ENCODE peak calls at places on chromosome 14, in seven cellular contexts. One of them, this sample, is unnamed.

GRCh38 chr14:100289916-100290606 is 16.2 kb downstream of the SLC25A29 start:
- DNase-seq in IMR-90: no peak
- DNase-seq in A549: no peak
- DNase-seq in effector memory CD4-positive, alpha-beta T cell: no peak
- DNase-seq in Panc1: no peak
- DNase-seq in epithelial cell of esophagus: no peak
- DNase-seq in fibroblast of lung: no peak
- DNase-seq in this sample: no peak

GRCh38 chr14:89422181-89422951 is 5.3 kb upstream of the FOXN3 start:
- DNase-seq in IMR-90: peak; percentile 33
- DNase-seq in A549: no peak
- DNase-seq in effector memory CD4-positive, alpha-beta T cell: no peak
- DNase-seq in Panc1: no peak
- DNase-seq in epithelial cell of esophagus: peak; percentile 62
- DNase-seq in fibroblast of lung: peak; percentile 66
- DNase-seq in this sample: peak; percentile 46

GRCh38 chr14:104282332-104283196 is 144.2 kb downstream of the KIF26A start:
- DNase-seq in IMR-90: no peak
- DNase-seq in A549: no peak
- DNase-seq in effector memory CD4-positive, alpha-beta T cell: no peak
- DNase-seq in Panc1: no peak
- DNase-seq in epithelial cell of esophagus: no peak
- DNase-seq in fibroblast of lung: no peak
- DNase-seq in this sample: no peak

GRCh38 chr14:36271939-36272907 is 48.2 kb downstream of the MBIP start:
- DNase-seq in IMR-90: peak; percentile 5
- DNase-seq in A549: no peak
- DNase-seq in effector memory CD4-positive, alpha-beta T cell: no peak
- DNase-seq in Panc1: no peak
- DNase-seq in epithelial cell of esophagus: peak; percentile 66
- DNase-seq in fibroblast of lung: peak; percentile 32
- DNase-seq in this sample: peak; percentile 62

GRCh38 chr14:88463318-88463717 is 77.9 kb downstream of the SPATA7 start:
- DNase-seq in IMR-90: no peak
- DNase-seq in A549: peak; percentile 38
- DNase-seq in effector memory CD4-positive, alpha-beta T cell: no peak
- DNase-seq in Panc1: no peak
- DNase-seq in epithelial cell of esophagus: peak; percentile 21
- DNase-seq in fibroblast of lung: no peak
- DNase-seq in this sample: peak; percentile 22

GRCh38 chr14:92573761-92574498 is 60.3 kb downstream of the RIN3 start:
- DNase-seq in IMR-90: no peak
- DNase-seq in A549: no peak
- DNase-seq in effector memory CD4-positive, alpha-beta T cell: no peak
- DNase-seq in Panc1: no peak
- DNase-seq in epithelial cell of esophagus: peak; percentile 42
- DNase-seq in fibroblast of lung: no peak
- DNase-seq in this sample: no peak

GRCh38 chr14:96624661-96625435 is 122.7 kb downstream of the PAPOLA start:
- DNase-seq in IMR-90: no peak
- DNase-seq in A549: no peak
- DNase-seq in effector memory CD4-positive, alpha-beta T cell: no peak
- DNase-seq in Panc1: no peak
- DNase-seq in epithelial cell of esophagus: no peak
- DNase-seq in fibroblast of lung: no peak
- DNase-seq in this sample: no peak

GRCh38 chr14:103064978-103065377 is 7.6 kb upstream of the CDC42BPB start:
- DNase-seq in IMR-90: no peak
- DNase-seq in A549: no peak
- DNase-seq in effector memory CD4-positive, alpha-beta T cell: no peak
- DNase-seq in Panc1: no peak
- DNase-seq in epithelial cell of esophagus: peak; percentile 21
- DNase-seq in fibroblast of lung: no peak
- DNase-seq in this sample: no peak

GRCh38 chr14:81033841-81034240 is 78.4 kb downstream of the TSHR start:
- DNase-seq in IMR-90: no peak
- DNase-seq in A549: no peak
- DNase-seq in effector memory CD4-positive, alpha-beta T cell: no peak
- DNase-seq in Panc1: no peak
- DNase-seq in epithelial cell of esophagus: no peak
- DNase-seq in fibroblast of lung: no peak
- DNase-seq in this sample: no peak

GRCh38 chr14:93965968-93966474 is 10.3 kb downstream of the ASB2 start:
- DNase-seq in IMR-90: no peak
- DNase-seq in A549: no peak
- DNase-seq in effector memory CD4-positive, alpha-beta T cell: no peak
- DNase-seq in Panc1: no peak
- DNase-seq in epithelial cell of esophagus: no peak
- DNase-seq in fibroblast of lung: no peak
- DNase-seq in this sample: no peak

GRCh38 chr14:68160269-68160668 is 340.7 kb downstream of the RAD51B start:
- DNase-seq in IMR-90: no peak
- DNase-seq in A549: no peak
- DNase-seq in effector memory CD4-positive, alpha-beta T cell: no peak
- DNase-seq in Panc1: no peak
- DNase-seq in epithelial cell of esophagus: peak; percentile 54
- DNase-seq in fibroblast of lung: no peak
- DNase-seq in this sample: no peak

GRCh38 chr14:24880689-24881088 is 169.3 kb downstream of the STXBP6 start:
- DNase-seq in IMR-90: peak; percentile 20
- DNase-seq in A549: no peak
- DNase-seq in effector memory CD4-positive, alpha-beta T cell: no peak
- DNase-seq in Panc1: no peak
- DNase-seq in epithelial cell of esophagus: no peak
- DNase-seq in fibroblast of lung: peak; percentile 20
- DNase-seq in this sample: no peak

GRCh38 chr14:71931492-71932228 is 569 bp upstream of the RGS6 start:
- DNase-seq in IMR-90: no peak
- DNase-seq in A549: no peak
- DNase-seq in effector memory CD4-positive, alpha-beta T cell: no peak
- DNase-seq in Panc1: no peak
- DNase-seq in epithelial cell of esophagus: no peak
- DNase-seq in fibroblast of lung: no peak
- DNase-seq in this sample: peak; percentile 2

GRCh38 chr14:94173471-94173884 is 644 bp upstream of the PPP4R4 start:
- DNase-seq in IMR-90: no peak
- DNase-seq in A549: no peak
- DNase-seq in effector memory CD4-positive, alpha-beta T cell: peak; percentile 8
- DNase-seq in Panc1: no peak
- DNase-seq in epithelial cell of esophagus: no peak
- DNase-seq in fibroblast of lung: no peak
- DNase-seq in this sample: no peak

GRCh38 chr14:60179296-60179924 is 14.2 kb upstream of the DHRS7 start:
- DNase-seq in IMR-90: peak; percentile 48
- DNase-seq in A549: peak; percentile 21
- DNase-seq in effector memory CD4-positive, alpha-beta T cell: no peak
- DNase-seq in Panc1: no peak
- DNase-seq in epithelial cell of esophagus: peak; percentile 94
- DNase-seq in fibroblast of lung: peak; percentile 35
- DNase-seq in this sample: peak; percentile 99

GRCh38 chr14:104343294-104343625 is 204.9 kb downstream of the KIF26A start:
- DNase-seq in IMR-90: no peak
- DNase-seq in A549: no peak
- DNase-seq in effector memory CD4-positive, alpha-beta T cell: no peak
- DNase-seq in Panc1: no peak
- DNase-seq in epithelial cell of esophagus: no peak
- DNase-seq in fibroblast of lung: no peak
- DNase-seq in this sample: no peak

DNA sequence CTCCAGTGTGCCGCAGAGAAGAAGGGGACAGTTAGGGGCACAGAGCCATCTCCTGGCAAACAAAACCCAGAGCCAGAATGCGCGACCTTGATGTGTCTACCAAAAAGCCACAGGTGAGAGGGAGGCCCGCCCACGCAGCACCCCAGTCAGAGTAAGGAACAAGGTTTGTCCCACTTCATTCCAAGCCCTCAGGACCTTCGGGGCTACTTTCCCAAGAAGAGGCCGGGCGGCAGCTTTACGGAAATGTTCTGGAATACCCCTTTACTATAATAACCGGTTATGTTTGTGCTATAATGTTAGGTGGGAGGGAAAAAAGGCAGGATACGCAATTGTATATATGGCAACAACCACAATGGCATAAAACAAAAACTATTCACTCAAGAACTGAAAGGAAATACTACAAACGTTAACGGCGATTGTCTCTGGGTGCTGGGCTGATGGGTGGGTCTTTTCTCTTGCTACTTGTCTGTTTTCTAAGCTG is 12.3 kb downstream of the CCDC88C start:
- DNase-seq in IMR-90: no peak
- DNase-seq in A549: no peak
- DNase-seq in effector memory CD4-positive, alpha-beta T cell: peak; percentile 48
- DNase-seq in Panc1: no peak
- DNase-seq in epithelial cell of esophagus: no peak
- DNase-seq in fibroblast of lung: no peak
- DNase-seq in this sample: no peak
- H3K4me3 ChIP-seq in IMR-90: no peak overlapping the region
- H3K4me3 ChIP-seq in A549: no peak overlapping the region
- H3K4me3 ChIP-seq in effector memory CD4-positive, alpha-beta T cell: peak overlapping the region; percentile 24
- H3K4me3 ChIP-seq in Panc1: no peak overlapping the region
- H3K4me3 ChIP-seq in epithelial cell of esophagus: no peak overlapping the region
- H3K4me3 ChIP-seq in fibroblast of lung: no peak overlapping the region
- H3K4me3 ChIP-seq in this sample: no peak overlapping the region

DNA sequence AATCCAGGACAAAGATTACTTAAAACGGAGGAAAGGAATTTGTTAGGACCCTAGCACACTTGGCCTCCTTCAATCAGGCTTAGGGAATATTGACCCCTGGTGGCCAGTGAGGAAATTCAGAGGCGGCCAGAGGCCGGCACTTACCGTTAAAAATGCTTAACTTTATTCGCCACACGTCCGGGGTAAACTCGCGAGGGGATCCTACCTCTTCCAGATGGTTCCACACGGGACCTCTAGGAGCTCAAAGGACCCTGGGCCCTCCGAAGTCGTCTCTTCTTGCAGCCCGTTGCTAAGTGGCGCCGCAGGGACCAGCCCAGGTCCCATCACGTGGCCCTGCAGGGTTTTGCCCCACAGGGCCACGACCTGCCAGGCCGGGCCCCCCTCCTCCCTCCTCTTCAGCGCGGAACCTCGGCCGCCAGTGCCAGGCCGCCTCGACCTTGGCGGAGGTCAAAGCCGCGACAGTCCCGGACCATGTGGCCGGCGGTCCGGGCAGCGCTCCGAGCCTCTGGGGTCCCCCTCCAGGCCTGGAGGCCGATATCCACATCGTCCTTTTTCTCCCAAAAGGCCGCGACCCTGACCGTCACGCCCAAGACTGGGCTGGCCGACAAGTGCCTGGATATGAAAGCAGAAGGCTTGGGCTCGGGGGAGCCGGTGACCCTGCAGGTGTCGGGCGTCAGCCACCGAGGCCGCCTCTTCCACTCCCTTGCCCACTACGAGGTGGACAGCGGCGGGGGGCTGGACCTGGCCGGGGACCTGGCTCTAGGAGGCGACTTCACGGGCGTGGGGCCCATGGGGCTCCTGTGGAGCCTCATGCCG is 11.1 kb upstream of the DNAL1 start:
- DNase-seq in IMR-90: peak; percentile 69
- DNase-seq in A549: peak; percentile 77
- DNase-seq in effector memory CD4-positive, alpha-beta T cell: peak; percentile 29
- DNase-seq in Panc1: peak; percentile 53
- DNase-seq in epithelial cell of esophagus: peak; percentile 65
- DNase-seq in fibroblast of lung: peak; percentile 81
- DNase-seq in this sample: peak; percentile 50
- H3K4me3 ChIP-seq in IMR-90: peak overlapping the region; percentile 30
- H3K4me3 ChIP-seq in A549: peak overlapping the region; percentile 37
- H3K4me3 ChIP-seq in effector memory CD4-positive, alpha-beta T cell: peak overlapping the region; percentile 55
- H3K4me3 ChIP-seq in Panc1: peak overlapping the region; percentile 53
- H3K4me3 ChIP-seq in epithelial cell of esophagus: peak overlapping the region; percentile 53
- H3K4me3 ChIP-seq in fibroblast of lung: peak overlapping the region; percentile 19
- H3K4me3 ChIP-seq in this sample: peak overlapping the region; percentile 54

GRCh38 chr14:57751400-57751799 is 114.5 kb downstream of the SLC35F4 start:
- DNase-seq in IMR-90: no peak
- DNase-seq in A549: no peak
- DNase-seq in effector memory CD4-positive, alpha-beta T cell: no peak
- DNase-seq in Panc1: no peak
- DNase-seq in epithelial cell of esophagus: no peak
- DNase-seq in fibroblast of lung: no peak
- DNase-seq in this sample: no peak

GRCh38 chr14:57749267-57749666 is 116.6 kb downstream of the SLC35F4 start:
- DNase-seq in IMR-90: no peak
- DNase-seq in A549: peak; percentile 10
- DNase-seq in effector memory CD4-positive, alpha-beta T cell: no peak
- DNase-seq in Panc1: no peak
- DNase-seq in epithelial cell of esophagus: peak; percentile 83
- DNase-seq in fibroblast of lung: no peak
- DNase-seq in this sample: peak; percentile 89

GRCh38 chr14:57753821-57754220 is 112.1 kb downstream of the SLC35F4 start:
- DNase-seq in IMR-90: no peak
- DNase-seq in A549: no peak
- DNase-seq in effector memory CD4-positive, alpha-beta T cell: no peak
- DNase-seq in Panc1: no peak
- DNase-seq in epithelial cell of esophagus: no peak
- DNase-seq in fibroblast of lung: no peak
- DNase-seq in this sample: no peak

GRCh38 chr14:57755018-57755521 is 110.8 kb downstream of the SLC35F4 start:
- DNase-seq in IMR-90: no peak
- DNase-seq in A549: no peak
- DNase-seq in effector memory CD4-positive, alpha-beta T cell: no peak
- DNase-seq in Panc1: no peak
- DNase-seq in epithelial cell of esophagus: no peak
- DNase-seq in fibroblast of lung: no peak
- DNase-seq in this sample: no peak

DNA sequence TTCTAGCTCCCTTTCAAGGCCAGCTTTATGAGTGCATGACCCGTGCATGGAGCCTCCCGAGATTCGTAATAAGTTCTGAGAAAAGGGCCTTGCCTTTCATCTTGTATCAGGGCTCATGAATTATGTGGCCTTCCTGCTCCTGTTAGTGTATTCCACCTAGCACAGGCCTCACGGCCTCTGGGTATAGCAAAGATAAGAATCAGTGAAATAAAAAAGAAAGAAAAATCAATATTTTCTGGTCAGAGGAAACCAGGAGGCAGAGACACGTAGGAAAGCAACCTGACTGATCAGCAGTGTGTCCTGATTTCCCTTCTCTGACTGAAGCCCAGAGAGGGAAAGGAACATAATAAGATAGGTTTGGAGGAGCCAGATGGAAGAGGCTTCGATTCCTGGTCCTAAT is 111.3 kb downstream of the SLC35F4 start:
- DNase-seq in IMR-90: no peak
- DNase-seq in A549: no peak
- DNase-seq in effector memory CD4-positive, alpha-beta T cell: no peak
- DNase-seq in Panc1: no peak
- DNase-seq in epithelial cell of esophagus: no peak
- DNase-seq in fibroblast of lung: no peak
- DNase-seq in this sample: no peak
- H3K4me3 ChIP-seq in IMR-90: no peak overlapping the region
- H3K4me3 ChIP-seq in A549: no peak overlapping the region
- H3K4me3 ChIP-seq in effector memory CD4-positive, alpha-beta T cell: no peak overlapping the region
- H3K4me3 ChIP-seq in Panc1: no peak overlapping the region
- H3K4me3 ChIP-seq in epithelial cell of esophagus: no peak overlapping the region
- H3K4me3 ChIP-seq in fibroblast of lung: no peak overlapping the region
- H3K4me3 ChIP-seq in this sample: no peak overlapping the region

DNA sequence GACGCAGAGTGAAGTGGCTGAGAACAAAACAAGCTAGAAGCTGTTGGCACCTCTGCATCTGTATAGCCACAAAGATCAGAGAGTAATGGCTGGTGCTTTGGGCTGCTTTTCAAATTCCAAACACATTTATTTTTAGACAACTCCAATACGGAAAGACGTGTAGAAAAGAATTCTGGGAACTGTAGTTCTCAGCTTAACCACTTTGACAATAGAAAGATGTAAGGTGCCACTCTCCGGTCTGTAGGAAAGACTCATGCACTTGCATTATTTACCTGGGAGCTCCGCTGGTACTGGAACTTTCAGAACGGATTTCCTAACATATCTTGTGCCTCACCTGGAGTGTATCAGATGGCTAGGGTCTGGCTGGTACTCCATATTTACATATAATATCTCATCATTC is 1.8 kb upstream of the OR4K2 start:
- DNase-seq in IMR-90: no peak
- DNase-seq in A549: peak; percentile 23
- DNase-seq in effector memory CD4-positive, alpha-beta T cell: no peak
- DNase-seq in Panc1: no peak
- DNase-seq in epithelial cell of esophagus: no peak
- DNase-seq in fibroblast of lung: no peak
- DNase-seq in this sample: no peak
- H3K4me3 ChIP-seq in IMR-90: no peak overlapping the region
- H3K4me3 ChIP-seq in A549: no peak overlapping the region
- H3K4me3 ChIP-seq in effector memory CD4-positive, alpha-beta T cell: no peak overlapping the region
- H3K4me3 ChIP-seq in Panc1: peak overlapping the region; percentile 25
- H3K4me3 ChIP-seq in epithelial cell of esophagus: no peak overlapping the region
- H3K4me3 ChIP-seq in fibroblast of lung: no peak overlapping the region
- H3K4me3 ChIP-seq in this sample: no peak overlapping the region

This sample was measured in bronchial epithelial cell.